ENCODE peak calls at places on chromosomes 16 and 17, in nine cellular contexts. A is tibial artery; W is AG04450; C is IMR-90; I is gastrocnemius medialis; Y is dorsolateral prefrontal cortex; G is esophagus squamous epithelium; N is sigmoid colon; B is CD8-positive, alpha-beta T cell. K is an unnamed sample.

GRCh38 chr17:32191306-32191705 is 49.0 kb downstream of the RHOT1 start:
- DNase-seq in G (no peak), Y (no peak), C (peak; percentile 68), B (no peak), I (no peak), W (no peak), N (no peak), A (no peak), K (no peak)

GRCh38 chr16:57147381-57148191 is 38.3 kb downstream of the PSME3IP1 start:
- DNase-seq in C (peak; percentile 46), W (no peak), B (no peak), N (peak; percentile 66), Y (peak; percentile 42), I (no peak), A (no peak), G (no peak), K (no peak)

GRCh38 chr16:29664133-29664912 is 1.3 kb downstream of the SPN start:
- DNase-seq in G (no peak), I (no peak), N (no peak), Y (no peak), W (no peak), B (peak; percentile 62), C (no peak), A (no peak), K (no peak)

GRCh38 chr16:83561876-83562275 is 245.9 kb upstream of the HSBP1 start:
- DNase-seq in Y (no peak), W (no peak), C (peak; percentile 40), A (no peak), I (no peak), B (no peak), N (no peak), G (no peak), K (no peak)

GRCh38 chr17:77508047-77508715 is 367.4 kb downstream of the SEC14L1 start:
- DNase-seq in Y (no peak), I (no peak), G (no peak), N (peak; percentile 44), W (no peak), A (peak; percentile 19), B (no peak), C (no peak), K (no peak)

GRCh38 chr16:47461598-47462266 is 601 bp downstream of the PHKB start:
- DNase-seq in N (no peak), G (no peak), I (peak; percentile 58), C (peak; percentile 48), B (no peak), W (no peak), A (no peak), Y (peak; percentile 19), K (peak; percentile 36)

GRCh38 chr17:45976755-45977505 is 22.1 kb upstream of the STH start:
- DNase-seq in A (no peak), I (peak; percentile 82), B (no peak), G (no peak), C (peak; percentile 22), Y (no peak), W (no peak), N (no peak), K (no peak)

GRCh38 chr17:1709403-1709891 is 730 bp downstream of the TLCD2 start:
- DNase-seq in Y (no peak), B (no peak), N (no peak), G (no peak), I (peak; percentile 60), W (no peak), C (no peak), A (no peak), K (no peak)

GRCh38 chr17:55301521-55302406 is 37.0 kb downstream of the HLF start:
- DNase-seq in N (no peak), G (no peak), W (no peak), I (no peak), B (no peak), C (no peak), A (no peak), Y (no peak), K (no peak)

GRCh38 chr16:69443809-69444611 is 19.6 kb downstream of the CYB5B start:
- DNase-seq in Y (no peak), A (no peak), C (peak; percentile 47), W (no peak), B (peak; percentile 61), G (no peak), I (no peak), N (peak; percentile 84), K (no peak)

GRCh38 chr17:30217746-30218245 is 17.7 kb downstream of the SLC6A4 start:
- DNase-seq in Y (no peak), C (no peak), N (no peak), G (no peak), I (no peak), W (no peak), A (peak; percentile 34), B (no peak), K (no peak)

GRCh38 chr16:8943001-8943763 is 20.5 kb downstream of the USP7 start:
- DNase-seq in C (no peak), A (no peak), G (no peak), N (no peak), Y (no peak), B (no peak), I (no peak), W (no peak), K (no peak)

GRCh38 chr17:78434455-78435329 is 56.2 kb downstream of the PGS1 start:
- DNase-seq in N (no peak), Y (no peak), G (no peak), B (no peak), C (no peak), W (no peak), I (no peak), A (no peak), K (no peak)

GRCh38 chr16:12614662-12615278 is 188.9 kb downstream of the CPPED1 start:
- DNase-seq in W (no peak), C (no peak), A (no peak), G (no peak), B (no peak), N (no peak), Y (no peak), I (no peak), K (no peak)

GRCh38 chr16:57628008-57628781 is at the start of gene ADGRG1:
- DNase-seq in B (no peak), Y (peak; percentile 86), G (peak; percentile 22), W (peak; percentile 80), N (peak; percentile 81), A (peak; percentile 81), I (peak; percentile 25), C (peak; percentile 97), K (peak; percentile 74)

DNA sequence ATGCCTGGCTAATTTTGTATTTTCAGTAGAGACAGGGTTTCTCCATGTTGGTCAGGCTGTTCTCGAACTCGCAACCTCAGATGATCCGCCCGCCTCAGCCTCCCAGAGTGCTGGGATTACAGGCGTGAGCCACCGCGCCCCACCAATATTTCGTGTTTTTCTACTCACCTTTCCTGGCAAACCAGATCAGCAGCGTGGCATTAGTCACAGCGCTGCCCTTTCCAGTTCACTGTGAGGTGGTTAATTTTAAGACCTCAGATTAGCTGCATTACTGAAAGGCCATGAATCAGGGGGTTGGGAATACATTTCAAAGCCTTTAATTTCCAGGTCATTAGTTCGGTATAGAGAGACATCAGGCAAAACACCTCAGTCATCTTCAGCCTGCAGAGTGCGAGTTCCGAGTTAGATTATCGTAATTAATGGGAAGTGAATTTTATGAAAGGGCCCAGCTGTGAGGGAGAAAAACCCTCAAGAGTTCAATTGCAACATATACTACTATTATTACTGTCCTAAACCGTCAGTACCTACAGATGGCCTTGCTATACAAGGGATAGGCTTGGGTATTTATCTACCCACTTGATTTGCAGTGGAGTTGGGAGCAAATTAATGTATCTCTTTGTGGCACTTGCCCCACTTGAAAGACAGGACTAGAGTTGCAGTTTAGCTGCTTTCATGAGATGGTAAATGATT is 2.1 kb upstream of the USP32 start:
- DNase-seq in C (no peak), I (no peak), Y (no peak), A (no peak), W (no peak), G (no peak), N (no peak), B (no peak), K (no peak)
- H3K27ac ChIP-seq in C (no peak overlapping the region), I (peak overlapping the region; percentile 99), Y (no peak overlapping the region), A (no peak overlapping the region), W (no peak overlapping the region), G (peak overlapping the region; percentile 96), N (no peak overlapping the region), B (no peak overlapping the region), K (no peak overlapping the region)

GRCh38 chr17:44352922-44353655 is 8.0 kb downstream of the GRN start:
- DNase-seq in C (no peak), Y (no peak), N (no peak), A (no peak), G (no peak), W (no peak), B (no peak), I (no peak), K (no peak)

GRCh38 chr17:44355310-44355640 is 8.4 kb downstream of the FAM171A2 start:
- DNase-seq in W (no peak), N (no peak), Y (no peak), I (no peak), A (no peak), G (no peak), B (no peak), C (no peak), K (no peak)

GRCh38 chr17:44351961-44352921 is 7.1 kb downstream of the GRN start:
- DNase-seq in N (no peak), Y (no peak), I (no peak), C (no peak), B (no peak), W (no peak), A (no peak), G (no peak), K (no peak)

GRCh38 chr17:44354582-44355309 is 8.9 kb downstream of the FAM171A2 start:
- DNase-seq in C (no peak), Y (no peak), I (no peak), A (no peak), B (peak; percentile 80), W (no peak), N (no peak), G (no peak), K (peak; percentile 70)

GRCh38 chr17:44353656-44354331 is 8.7 kb downstream of the GRN start:
- DNase-seq in Y (no peak), G (no peak), C (no peak), A (no peak), I (no peak), B (no peak), N (no peak), W (no peak), K (peak; percentile 54)
- H3K4me3 ChIP-seq in Y (peak overlapping the region; percentile 24), G (no peak overlapping the region), C (no peak overlapping the region), A (peak overlapping the region; percentile 50), I (no peak overlapping the region), B (peak overlapping the region; percentile 33), N (peak overlapping the region; percentile 52), W (no peak overlapping the region), K (peak overlapping the region; percentile 35)

GRCh38 chr17:7208027-7208571 is 11.5 kb downstream of the DLG4 start:
- DNase-seq in C (no peak), A (no peak), W (no peak), I (no peak), N (no peak), Y (no peak), B (no peak), G (no peak), K (no peak)
- H3K27ac ChIP-seq in C (no peak overlapping the region), A (no peak overlapping the region), W (no peak overlapping the region), I (no peak overlapping the region), N (no peak overlapping the region), Y (no peak overlapping the region), B (no peak overlapping the region), G (no peak overlapping the region), K (no peak overlapping the region)

DNA sequence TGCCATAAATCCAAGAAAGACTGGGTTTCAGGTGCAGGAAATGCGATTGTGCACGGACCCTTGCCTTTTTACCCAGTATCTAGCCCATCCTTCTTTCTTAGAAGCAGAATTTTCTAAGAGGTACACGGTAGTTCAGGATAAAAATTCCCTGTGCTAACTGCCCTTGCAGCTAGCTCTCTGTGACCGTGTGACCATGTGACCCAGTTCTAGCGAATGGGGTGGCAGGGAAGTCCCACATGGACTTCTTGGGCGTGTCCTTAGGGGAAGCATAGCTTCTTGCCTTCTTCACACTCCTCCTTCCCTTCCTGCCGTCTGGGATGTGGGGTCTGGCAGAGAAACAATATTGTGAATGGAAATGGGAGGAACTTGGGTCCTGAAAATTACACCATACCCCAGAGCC is 670.7 kb downstream of the MAF start:
- DNase-seq in A (no peak), W (no peak), I (no peak), G (no peak), N (no peak), C (no peak), Y (no peak), B (no peak), K (no peak)
- H3K4me3 ChIP-seq in A (no peak overlapping the region), W (no peak overlapping the region), I (no peak overlapping the region), G (no peak overlapping the region), N (no peak overlapping the region), C (no peak overlapping the region), Y (no peak overlapping the region), B (no peak overlapping the region), K (no peak overlapping the region)

K was measured in heart right ventricle.